ENCODE peak calls at places on chromosomes 16 and 17, in six cellular contexts. J is stimulated activated CD4-positive, alpha-beta T cell treated with anti-CD3 and anti-CD28 coated beads, Interleukin-12 subunit alpha, Interleukin-12 subunit beta, amount 100 ng/mL, for 4 hours; G is hepatocyte; Z is H7; B is NCI-H2029; U is COR-L47. W is an unnamed sample.

GRCh38 chr16:1944612-1945199 is 1.7 kb upstream of the MSRB1 start:
- DNase-seq in J (no peak), G (no peak), Z (no peak), B (no peak), U (no peak), W (no peak)

GRCh38 chr16:49750341-49751011 is 105.4 kb downstream of the ZNF423 start:
- DNase-seq in J (no peak), G (no peak), Z (peak; percentile 52), B (no peak), U (no peak), W (peak; percentile 72)

GRCh38 chr16:24609417-24609739 is 70.0 kb downstream of the RBBP6 start:
- DNase-seq in J (no peak), G (no peak), Z (no peak), B (no peak), U (no peak), W (no peak)

GRCh38 chr16:66225696-66226095 is 140.8 kb upstream of the CDH5 start:
- DNase-seq in J (no peak), G (no peak), Z (no peak), B (no peak), U (no peak), W (no peak)

GRCh38 chr17:36544320-36545092 is at the start of gene GGNBP2:
- DNase-seq in J (peak; percentile 89), G (peak; percentile 98), Z (peak; percentile 97), B (peak; percentile 83), U (peak; percentile 92), W (peak; percentile 98)

GRCh38 chr17:35167666-35168065 is 20.0 kb downstream of the UNC45B start:
- DNase-seq in J (no peak), G (no peak), Z (no peak), B (no peak), U (no peak), W (no peak)

GRCh38 chr17:47704116-47704515 is 10.2 kb downstream of the TBKBP1 start:
- DNase-seq in J (no peak), G (no peak), Z (no peak), B (no peak), U (no peak), W (no peak)

GRCh38 chr16:8489580-8489979 is 100.7 kb downstream of the TMEM114 start:
- DNase-seq in J (no peak), G (no peak), Z (no peak), B (no peak), U (no peak), W (no peak)

GRCh38 chr16:86079185-86079885 is 180.4 kb downstream of the IRF8 start:
- DNase-seq in J (no peak), G (no peak), Z (no peak), B (no peak), U (no peak), W (no peak)

GRCh38 chr17:49566668-49567071 is 9.0 kb upstream of the NXPH3 start:
- DNase-seq in J (no peak), G (no peak), Z (peak; percentile 38), B (no peak), U (no peak), W (no peak)

GRCh38 chr17:76671123-76671911 is 27.8 kb upstream of the ST6GALNAC1 start:
- DNase-seq in J (peak; percentile 97), G (peak; percentile 99), Z (peak; percentile 99), B (peak; percentile 97), U (peak; percentile 100), W (peak; percentile 100)

GRCh38 chr17:77795685-77796084 is 162.8 kb upstream of the TNRC6C start:
- DNase-seq in J (no peak), G (no peak), Z (no peak), B (no peak), U (no peak), W (no peak)

GRCh38 chr17:43998552-43998951 is 5.9 kb upstream of the NAGS start:
- DNase-seq in J (no peak), G (no peak), Z (no peak), B (no peak), U (no peak), W (no peak)

GRCh38 chr17:35809855-35810461 is 674 bp downstream of the TAF15 start:
- DNase-seq in J (no peak), G (peak; percentile 66), Z (no peak), B (peak; percentile 14), U (no peak), W (no peak)

GRCh38 chr16:67884684-67885083 is at the start of gene NRN1L:
- DNase-seq in J (no peak), G (peak; percentile 83), Z (peak; percentile 99), B (peak; percentile 64), U (no peak), W (peak; percentile 96)

GRCh38 chr16:81485225-81485624 is 40.6 kb downstream of the CMIP start:
- DNase-seq in J (no peak), G (no peak), Z (no peak), B (no peak), U (no peak), W (no peak)

GRCh38 chr17:56756536-56756935 is 77.2 kb downstream of the C17orf67 start:
- DNase-seq in J (no peak), G (peak; percentile 30), Z (no peak), B (no peak), U (no peak), W (peak; percentile 84)

GRCh38 chr17:79174905-79175856 is 100.6 kb downstream of the ENGASE start:
- DNase-seq in J (no peak), G (no peak), Z (no peak), B (no peak), U (no peak), W (no peak)

GRCh38 chr16:67445913-67446907 is 15.3 kb downstream of the HSD11B2 start:
- DNase-seq in J (no peak), G (peak; percentile 47), Z (peak; percentile 73), B (no peak), U (no peak), W (no peak)

GRCh38 chr16:65125871-65126270 is 4.0 kb upstream of the CDH11 start:
- DNase-seq in J (no peak), G (peak; percentile 72), Z (no peak), B (no peak), U (no peak), W (peak; percentile 95)

GRCh38 chr16:78321611-78322010 is 222.2 kb downstream of the WWOX start:
- DNase-seq in J (no peak), G (no peak), Z (peak; percentile 13), B (no peak), U (no peak), W (peak; percentile 56)

GRCh38 chr17:7747586-7747985 is 30.0 kb downstream of the DNAH2 start:
- DNase-seq in J (no peak), G (no peak), Z (no peak), B (no peak), U (no peak), W (no peak)

GRCh38 chr17:49739662-49740271 is 24.2 kb downstream of the FAM117A start:
- DNase-seq in J (peak; percentile 64), G (peak; percentile 70), Z (no peak), B (peak; percentile 89), U (peak; percentile 89), W (no peak)

GRCh38 chr16:720507-720989 is 398 bp upstream of the ANTKMT start:
- DNase-seq in J (peak; percentile 41), G (peak; percentile 73), Z (peak; percentile 93), B (no peak), U (no peak), W (peak; percentile 92)

GRCh38 chr16:695355-696089 is 5.3 kb upstream of the WDR24 start:
- DNase-seq in J (peak; percentile 66), G (no peak), Z (peak; percentile 84), B (peak; percentile 90), U (peak; percentile 97), W (no peak)

GRCh38 chr16:14071576-14072271 is 605 bp downstream of the MRTFB start:
- DNase-seq in J (no peak), G (no peak), Z (no peak), B (no peak), U (peak; percentile 10), W (peak; percentile 70)

GRCh38 chr17:80361495-80362220 is 53.3 kb upstream of the ENDOV start:
- DNase-seq in J (no peak), G (no peak), Z (peak; percentile 91), B (no peak), U (no peak), W (no peak)

GRCh38 chr17:7136266-7136877 is 21.8 kb upstream of the ASGR2 start:
- DNase-seq in J (peak; percentile 82), G (peak; percentile 91), Z (peak; percentile 83), B (peak; percentile 40), U (peak; percentile 28), W (peak; percentile 60)

GRCh38 chr16:50547944-50548658 is at the start of gene NKD1:
- DNase-seq in J (peak; percentile 77), G (peak; percentile 90), Z (peak; percentile 98), B (no peak), U (peak; percentile 22), W (peak; percentile 91)

GRCh38 chr17:81437221-81437651 is 42.0 kb downstream of the BAHCC1 start:
- DNase-seq in J (no peak), G (no peak), Z (no peak), B (no peak), U (no peak), W (no peak)

GRCh38 chr16:56315955-56316354 is 109.4 kb downstream of the AMFR start:
- DNase-seq in J (no peak), G (no peak), Z (no peak), B (no peak), U (no peak), W (no peak)

GRCh38 chr16:9996191-9996590 is 186.0 kb downstream of the GRIN2A start:
- DNase-seq in J (no peak), G (no peak), Z (peak; percentile 6), B (no peak), U (no peak), W (no peak)

GRCh38 chr17:57091186-57091618 is 6.2 kb downstream of the AKAP1 start:
- DNase-seq in J (no peak), G (no peak), Z (no peak), B (peak; percentile 54), U (no peak), W (no peak)

GRCh38 chr17:82160081-82160480 is 52.6 kb downstream of the CCDC57 start:
- DNase-seq in J (no peak), G (no peak), Z (no peak), B (no peak), U (no peak), W (no peak)

GRCh38 chr17:59423137-59423703 is 91.8 kb downstream of the YPEL2 start:
- DNase-seq in J (no peak), G (peak; percentile 62), Z (no peak), B (no peak), U (no peak), W (peak; percentile 90)

GRCh38 chr17:11848330-11848729 is 148.9 kb downstream of the ZNF18 start:
- DNase-seq in J (no peak), G (no peak), Z (no peak), B (no peak), U (no peak), W (no peak)

GRCh38 chr17:47305302-47305923 is 18.3 kb upstream of the EFCAB13 start:
- DNase-seq in J (no peak), G (no peak), Z (no peak), B (no peak), U (no peak), W (peak; percentile 65)

GRCh38 chr16:59699786-59700185 is 965.7 kb upstream of the GOT2 start:
- DNase-seq in J (no peak), G (no peak), Z (no peak), B (no peak), U (no peak), W (no peak)

W was measured in islet precursor cell.